ENCODE peak calls at places on chromosomes 6 and 20, in five cellular contexts. E is GM10248; Z is stimulated activated CD4-positive, alpha-beta T cell treated with anti-CD3 and anti-CD28 coated beads, Interleukin-2, amount 100 ng/mL, for 48 hours; M is NCI-H345; U is activated CD8-positive, alpha-beta memory T cell treated with anti-CD3 and anti-CD28 coated beads for 24 hours. C is an unnamed sample.

GRCh38 chr20:3133156-3133555 is 26.5 kb downstream of the FASTKD5 start:
- DNase-seq in U (no peak), E (no peak), Z (no peak), M (no peak), C (no peak)

GRCh38 chr20:33687370-33687915 is 1.3 kb upstream of the E2F1 start:
- DNase-seq in U (no peak), M (no peak), E (no peak), Z (no peak), C (no peak)

GRCh38 chr6:111358454-111358853 is 124.6 kb downstream of the REV3L start:
- DNase-seq in Z (no peak), E (no peak), U (no peak), M (no peak), C (no peak)

GRCh38 chr20:58389324-58389967 is 417 bp downstream of the VAPB start:
- DNase-seq in M (peak), U (no peak), Z (no peak), E (peak), C (no peak)

GRCh38 chr6:17584241-17584803 is 15.8 kb upstream of the FAM8A1 start:
- DNase-seq in U (no peak), M (peak), Z (no peak), E (peak), C (no peak)

GRCh38 chr20:51554538-51555165 is 12.1 kb upstream of the NFATC2 start:
- DNase-seq in E (no peak), U (peak), M (no peak), Z (no peak), C (no peak)

GRCh38 chr6:146590492-146590891 is 8.3 kb upstream of the ADGB start:
- DNase-seq in Z (no peak), E (no peak), M (no peak), U (no peak), C (no peak)

GRCh38 chr6:36033935-36034334 is 6.3 kb downstream of the MAPK14 start:
- DNase-seq in Z (peak), M (peak), U (peak), E (no peak), C (no peak)

GRCh38 chr6:31707701-31708100 is 1.0 kb downstream of the LY6G6F start:
- DNase-seq in U (no peak), M (no peak), E (no peak), Z (no peak), C (no peak)

GRCh38 chr6:168526841-168527281 is 85.9 kb downstream of the SMOC2 start:
- DNase-seq in E (no peak), M (peak), U (no peak), Z (no peak), C (no peak)

GRCh38 chr20:50285376-50286173 is 94.9 kb downstream of the CEBPB start:
- DNase-seq in M (no peak), Z (no peak), U (no peak), E (peak), C (no peak)

GRCh38 chr20:35134472-35134871 is 12.7 kb downstream of the EDEM2 start:
- DNase-seq in U (no peak), E (no peak), Z (no peak), M (no peak), C (no peak)

GRCh38 chr20:4135385-4136077 is 120.2 kb upstream of the RNF24 start:
- DNase-seq in U (peak), M (no peak), E (no peak), Z (no peak), C (no peak)

GRCh38 chr6:13813621-13814175 is 659 bp downstream of the MCUR1 start:
- DNase-seq in U (no peak), Z (peak), M (peak), E (peak), C (no peak)

GRCh38 chr20:48147326-48147725 is 362.0 kb upstream of the SULF2 start:
- DNase-seq in M (no peak), U (no peak), Z (no peak), E (no peak), C (no peak)

GRCh38 chr6:116766506-116767176 is 1.1 kb upstream of the FAM162B start:
- DNase-seq in U (no peak), M (no peak), Z (no peak), E (no peak), C (no peak)

GRCh38 chr6:12280901-12281300 is 9.3 kb upstream of the EDN1 start:
- DNase-seq in U (no peak), M (no peak), Z (no peak), E (no peak), C (no peak)

GRCh38 chr6:163661271-163661671 is 246.8 kb downstream of the QKI start:
- DNase-seq in M (no peak), U (no peak), Z (no peak), E (peak), C (no peak)

GRCh38 chr6:134398453-134398852 is 80.5 kb upstream of the SGK1 start:
- DNase-seq in U (no peak), M (no peak), Z (no peak), E (no peak), C (no peak)

GRCh38 chr6:44778513-44778912 is 391.0 kb downstream of the CDC5L start:
- DNase-seq in Z (no peak), U (no peak), M (no peak), E (no peak), C (no peak)

GRCh38 chr20:29690274-29690673 is 1567.2 kb upstream of the DEFB115 start:
- DNase-seq in E (no peak), Z (no peak), U (no peak), M (no peak), C (no peak)

GRCh38 chr20:37295595-37295994 is 6.1 kb downstream of the MANBAL start:
- DNase-seq in U (no peak), E (no peak), M (peak), Z (no peak), C (no peak)

GRCh38 chr6:166277021-166277420 is 31.2 kb downstream of the PRR18 start:
- DNase-seq in U (peak), Z (no peak), M (no peak), E (no peak), C (no peak)

GRCh38 chr6:141254336-141254735 is 878.4 kb upstream of the GJE1 start:
- DNase-seq in E (no peak), Z (no peak), U (no peak), M (no peak), C (no peak)

GRCh38 chr6:117346142-117346930 is 79.4 kb downstream of the ROS1 start:
- DNase-seq in U (no peak), E (peak), M (peak), Z (no peak), C (no peak)

GRCh38 chr6:89794324-89794723 is 25.3 kb downstream of the MDN1 start:
- DNase-seq in E (no peak), Z (no peak), M (no peak), U (no peak), C (no peak)

GRCh38 chr20:63534831-63535651 is 2.1 kb downstream of the PTK6 start:
- DNase-seq in E (no peak), M (no peak), Z (no peak), U (no peak), C (peak)

GRCh38 chr6:166306378-166307081 is 1.7 kb downstream of the PRR18 start:
- DNase-seq in E (no peak), U (no peak), Z (no peak), M (no peak), C (no peak)

GRCh38 chr20:2756056-2756611 is 44.3 kb downstream of the CPXM1 start:
- DNase-seq in E (peak), Z (no peak), M (peak), U (peak), C (peak)

GRCh38 chr6:113047932-113048331 is 700.8 kb downstream of the RFPL4B start:
- DNase-seq in Z (no peak), E (no peak), M (no peak), U (no peak), C (no peak)

GRCh38 chr6:17930321-17930993 is 57.0 kb downstream of the KIF13A start:
- DNase-seq in U (no peak), Z (no peak), E (no peak), M (no peak), C (no peak)

GRCh38 chr20:62272200-62272599 is 30.6 kb upstream of the ADRM1 start:
- DNase-seq in M (no peak), E (no peak), U (no peak), Z (no peak), C (no peak)

GRCh38 chr20:10863337-10864060 is 189.7 kb upstream of the JAG1 start:
- DNase-seq in M (no peak), Z (no peak), U (no peak), E (no peak), C (no peak)